ENCODE peak calls at places on chromosomes 13 and 19, in five cellular contexts. One of them, this sample, is unnamed.

GRCh38 chr19:3250675-3251074 is 26.2 kb downstream of the CELF5 start:
- DNase-seq in lower lobe of right lung: no peak
- DNase-seq in Caco-2: peak
- DNase-seq in neuronal stem cell: no peak
- DNase-seq in skeletal muscle cell: no peak
- DNase-seq in this sample: no peak

GRCh38 chr13:30705672-30706071 is 29.7 kb upstream of the ALOX5AP start:
- DNase-seq in lower lobe of right lung: no peak
- DNase-seq in Caco-2: no peak
- DNase-seq in neuronal stem cell: no peak
- DNase-seq in skeletal muscle cell: no peak
- DNase-seq in this sample: peak

GRCh38 chr13:28753208-28753892 is 34.6 kb upstream of the SLC46A3 start:
- DNase-seq in lower lobe of right lung: peak
- DNase-seq in Caco-2: peak
- DNase-seq in neuronal stem cell: no peak
- DNase-seq in skeletal muscle cell: peak
- DNase-seq in this sample: peak

GRCh38 chr19:12924621-12925310 is 5.7 kb upstream of the SYCE2 start:
- DNase-seq in lower lobe of right lung: no peak
- DNase-seq in Caco-2: no peak
- DNase-seq in neuronal stem cell: no peak
- DNase-seq in skeletal muscle cell: no peak
- DNase-seq in this sample: no peak

GRCh38 chr13:23752111-23753001 is 136.8 kb downstream of the MIPEP start:
- DNase-seq in lower lobe of right lung: no peak
- DNase-seq in Caco-2: no peak
- DNase-seq in neuronal stem cell: no peak
- DNase-seq in skeletal muscle cell: no peak
- DNase-seq in this sample: no peak

GRCh38 chr19:18291019-18291524 is 9.7 kb upstream of the JUND start:
- DNase-seq in lower lobe of right lung: no peak
- DNase-seq in Caco-2: no peak
- DNase-seq in neuronal stem cell: no peak
- DNase-seq in skeletal muscle cell: no peak
- DNase-seq in this sample: no peak

GRCh38 chr19:29484876-29485275 is 40.9 kb upstream of the VSTM2B start:
- DNase-seq in lower lobe of right lung: peak
- DNase-seq in Caco-2: no peak
- DNase-seq in neuronal stem cell: no peak
- DNase-seq in skeletal muscle cell: no peak
- DNase-seq in this sample: no peak

GRCh38 chr13:58992478-58993042 is 1171.2 kb downstream of the DIAPH3 start:
- DNase-seq in lower lobe of right lung: no peak
- DNase-seq in Caco-2: no peak
- DNase-seq in neuronal stem cell: no peak
- DNase-seq in skeletal muscle cell: no peak
- DNase-seq in this sample: no peak

GRCh38 chr13:110319774-110320509 is 12.9 kb downstream of the COL4A2 start:
- DNase-seq in lower lobe of right lung: peak
- DNase-seq in Caco-2: no peak
- DNase-seq in neuronal stem cell: no peak
- DNase-seq in skeletal muscle cell: no peak
- DNase-seq in this sample: no peak

GRCh38 chr19:31378404-31378803 is 29.2 kb upstream of the TSHZ3 start:
- DNase-seq in lower lobe of right lung: no peak
- DNase-seq in Caco-2: no peak
- DNase-seq in neuronal stem cell: no peak
- DNase-seq in skeletal muscle cell: peak
- DNase-seq in this sample: peak

GRCh38 chr13:79918620-79919019 is 422.3 kb downstream of the SPRY2 start:
- DNase-seq in lower lobe of right lung: no peak
- DNase-seq in Caco-2: no peak
- DNase-seq in neuronal stem cell: no peak
- DNase-seq in skeletal muscle cell: no peak
- DNase-seq in this sample: no peak

GRCh38 chr13:24272452-24273161 is 36.8 kb upstream of the C1QTNF9 start:
- DNase-seq in lower lobe of right lung: peak
- DNase-seq in Caco-2: no peak
- DNase-seq in neuronal stem cell: no peak
- DNase-seq in skeletal muscle cell: no peak
- DNase-seq in this sample: no peak

GRCh38 chr19:6577410-6578125 is 13.4 kb downstream of the CD70 start:
- DNase-seq in lower lobe of right lung: no peak
- DNase-seq in Caco-2: no peak
- DNase-seq in neuronal stem cell: no peak
- DNase-seq in skeletal muscle cell: no peak
- DNase-seq in this sample: no peak

GRCh38 chr19:34732548-34733255 is 1.3 kb upstream of the ZNF181 start:
- DNase-seq in lower lobe of right lung: no peak
- DNase-seq in Caco-2: no peak
- DNase-seq in neuronal stem cell: no peak
- DNase-seq in skeletal muscle cell: no peak
- DNase-seq in this sample: peak

GRCh38 chr19:42287017-42287825 is 14.7 kb upstream of the PRR19 start:
- DNase-seq in lower lobe of right lung: no peak
- DNase-seq in Caco-2: no peak
- DNase-seq in neuronal stem cell: no peak
- DNase-seq in skeletal muscle cell: no peak
- DNase-seq in this sample: no peak

GRCh38 chr13:21435710-21436151 is 23.4 kb downstream of the ZDHHC20 start:
- DNase-seq in lower lobe of right lung: peak
- DNase-seq in Caco-2: peak
- DNase-seq in neuronal stem cell: no peak
- DNase-seq in skeletal muscle cell: peak
- DNase-seq in this sample: peak

GRCh38 chr13:98839826-98840769 is 87.6 kb upstream of the SLC15A1 start:
- DNase-seq in lower lobe of right lung: peak
- DNase-seq in Caco-2: peak
- DNase-seq in neuronal stem cell: peak
- DNase-seq in skeletal muscle cell: no peak
- DNase-seq in this sample: peak

GRCh38 chr19:41599175-41599966 is 23.4 kb downstream of the CEACAM21 start:
- DNase-seq in lower lobe of right lung: no peak
- DNase-seq in Caco-2: no peak
- DNase-seq in neuronal stem cell: no peak
- DNase-seq in skeletal muscle cell: no peak
- DNase-seq in this sample: no peak

GRCh38 chr13:105638446-105638845 is 897.0 kb downstream of the EFNB2 start:
- DNase-seq in lower lobe of right lung: no peak
- DNase-seq in Caco-2: no peak
- DNase-seq in neuronal stem cell: no peak
- DNase-seq in skeletal muscle cell: no peak
- DNase-seq in this sample: no peak

GRCh38 chr19:1237754-1238372 is at the start of gene CBARP:
- DNase-seq in lower lobe of right lung: no peak
- DNase-seq in Caco-2: peak
- DNase-seq in neuronal stem cell: no peak
- DNase-seq in skeletal muscle cell: no peak
- DNase-seq in this sample: peak

GRCh38 chr13:46179576-46180368 is 2.2 kb downstream of the LCP1 start:
- DNase-seq in lower lobe of right lung: peak
- DNase-seq in Caco-2: no peak
- DNase-seq in neuronal stem cell: no peak
- DNase-seq in skeletal muscle cell: no peak
- DNase-seq in this sample: no peak

GRCh38 chr13:85093808-85094207 is 705.4 kb downstream of the SLITRK6 start:
- DNase-seq in lower lobe of right lung: no peak
- DNase-seq in Caco-2: no peak
- DNase-seq in neuronal stem cell: no peak
- DNase-seq in skeletal muscle cell: peak
- DNase-seq in this sample: peak

GRCh38 chr13:42715909-42716308 is 65.5 kb upstream of the FAM216B start:
- DNase-seq in lower lobe of right lung: no peak
- DNase-seq in Caco-2: no peak
- DNase-seq in neuronal stem cell: no peak
- DNase-seq in skeletal muscle cell: no peak
- DNase-seq in this sample: no peak

GRCh38 chr13:27374650-27375049 is 49.8 kb upstream of the GTF3A start:
- DNase-seq in lower lobe of right lung: peak
- DNase-seq in Caco-2: peak
- DNase-seq in neuronal stem cell: peak
- DNase-seq in skeletal muscle cell: peak
- DNase-seq in this sample: peak

GRCh38 chr19:45492137-45492626 is 4.7 kb downstream of the RTN2 start:
- DNase-seq in lower lobe of right lung: no peak
- DNase-seq in Caco-2: no peak
- DNase-seq in neuronal stem cell: no peak
- DNase-seq in skeletal muscle cell: no peak
- DNase-seq in this sample: no peak
- H3K4me3 ChIP-seq in lower lobe of right lung: peak
- H3K4me3 ChIP-seq in Caco-2: peak
- H3K4me3 ChIP-seq in neuronal stem cell: no peak
- H3K4me3 ChIP-seq in skeletal muscle cell: peak
- H3K4me3 ChIP-seq in this sample: no peak

DNA sequence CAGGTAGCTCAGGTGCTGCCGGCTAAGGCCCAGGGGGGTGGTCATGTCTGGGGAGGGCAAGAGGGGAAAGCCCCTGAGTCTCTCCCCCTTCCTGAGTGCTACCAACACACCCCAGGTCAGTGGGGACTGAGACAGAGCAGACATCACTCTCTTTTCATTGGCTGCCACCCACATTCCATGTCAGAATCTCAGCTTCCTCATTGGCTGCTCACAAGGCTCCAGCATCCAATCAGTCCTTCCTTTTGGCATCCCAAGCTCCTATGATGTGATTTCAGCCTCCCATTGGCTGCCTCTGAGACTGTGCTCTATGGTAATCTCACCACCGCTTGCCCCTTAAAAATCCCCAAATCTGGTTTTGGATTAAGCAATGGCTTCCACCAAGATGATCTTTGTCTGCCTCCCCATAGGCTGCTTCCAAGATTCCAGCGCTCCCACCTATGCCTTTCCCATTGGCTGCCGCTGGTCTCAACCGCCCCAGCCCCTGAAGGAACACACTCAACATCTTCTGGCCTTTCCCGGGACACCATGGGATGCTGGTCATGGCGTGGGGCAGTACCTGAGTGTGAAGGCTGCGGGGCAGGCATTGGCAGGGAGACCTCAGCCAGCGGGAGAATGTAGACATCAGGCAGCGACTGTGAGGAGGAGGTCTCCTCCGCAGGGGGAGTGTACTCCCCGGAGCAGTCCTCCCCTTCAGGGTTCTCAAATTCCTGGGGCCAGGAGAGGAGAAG is 2.0 kb downstream of the LMTK3 start:
- DNase-seq in lower lobe of right lung: no peak
- DNase-seq in Caco-2: no peak
- DNase-seq in neuronal stem cell: no peak
- DNase-seq in skeletal muscle cell: no peak
- DNase-seq in this sample: no peak
- H3K4me3 ChIP-seq in lower lobe of right lung: no peak
- H3K4me3 ChIP-seq in Caco-2: no peak
- H3K4me3 ChIP-seq in neuronal stem cell: no peak
- H3K4me3 ChIP-seq in skeletal muscle cell: no peak
- H3K4me3 ChIP-seq in this sample: no peak

GRCh38 chr19:51688665-51689571 is 4.2 kb upstream of the SPACA6 start:
- DNase-seq in lower lobe of right lung: peak
- DNase-seq in Caco-2: peak
- DNase-seq in neuronal stem cell: peak
- DNase-seq in skeletal muscle cell: peak
- DNase-seq in this sample: peak
- H3K4me3 ChIP-seq in lower lobe of right lung: peak
- H3K4me3 ChIP-seq in Caco-2: peak
- H3K4me3 ChIP-seq in neuronal stem cell: peak
- H3K4me3 ChIP-seq in skeletal muscle cell: peak
- H3K4me3 ChIP-seq in this sample: peak

GRCh38 chr19:38867176-38867780 is 10.8 kb downstream of the RINL start:
- DNase-seq in lower lobe of right lung: no peak
- DNase-seq in Caco-2: no peak
- DNase-seq in neuronal stem cell: no peak
- DNase-seq in skeletal muscle cell: no peak
- DNase-seq in this sample: no peak

GRCh38 chr19:38870612-38871011 is 7.5 kb downstream of the RINL start:
- DNase-seq in lower lobe of right lung: no peak
- DNase-seq in Caco-2: no peak
- DNase-seq in neuronal stem cell: no peak
- DNase-seq in skeletal muscle cell: no peak
- DNase-seq in this sample: no peak

GRCh38 chr19:38869836-38870607 is 8.1 kb downstream of the RINL start:
- DNase-seq in lower lobe of right lung: peak
- DNase-seq in Caco-2: no peak
- DNase-seq in neuronal stem cell: peak
- DNase-seq in skeletal muscle cell: no peak
- DNase-seq in this sample: peak

GRCh38 chr19:38869160-38869835 is 8.8 kb downstream of the RINL start:
- DNase-seq in lower lobe of right lung: no peak
- DNase-seq in Caco-2: no peak
- DNase-seq in neuronal stem cell: no peak
- DNase-seq in skeletal muscle cell: no peak
- DNase-seq in this sample: no peak

DNA sequence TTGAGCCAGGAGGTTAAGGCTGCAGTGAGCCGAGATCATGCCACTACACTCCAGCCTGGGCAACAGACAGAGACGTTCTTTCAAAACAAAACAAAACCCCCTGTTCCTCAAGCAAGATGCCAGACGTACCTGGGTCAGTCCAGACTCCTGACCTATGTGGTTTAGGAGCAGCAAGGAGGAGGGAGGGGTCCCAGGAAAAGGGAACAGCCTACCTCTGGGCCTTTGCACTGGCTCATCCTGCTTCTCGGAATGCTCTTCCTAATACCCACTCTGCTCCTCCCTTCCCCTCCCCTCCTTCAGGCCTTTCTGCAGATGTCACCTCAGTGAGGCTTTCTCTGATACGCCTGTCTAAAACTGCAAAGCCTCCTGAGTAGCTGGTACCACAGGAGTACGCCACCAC is 9.5 kb downstream of the RINL start:
- DNase-seq in lower lobe of right lung: no peak
- DNase-seq in Caco-2: no peak
- DNase-seq in neuronal stem cell: no peak
- DNase-seq in skeletal muscle cell: no peak
- DNase-seq in this sample: no peak
- H3K4me3 ChIP-seq in lower lobe of right lung: no peak
- H3K4me3 ChIP-seq in Caco-2: no peak
- H3K4me3 ChIP-seq in neuronal stem cell: no peak
- H3K4me3 ChIP-seq in skeletal muscle cell: no peak
- H3K4me3 ChIP-seq in this sample: no peak

GRCh38 chr13:52411629-52412028 is 5.7 kb upstream of the THSD1 start:
- DNase-seq in lower lobe of right lung: no peak
- DNase-seq in Caco-2: no peak
- DNase-seq in neuronal stem cell: no peak
- DNase-seq in skeletal muscle cell: peak
- DNase-seq in this sample: peak
- H3K4me3 ChIP-seq in lower lobe of right lung: no peak
- H3K4me3 ChIP-seq in Caco-2: no peak
- H3K4me3 ChIP-seq in neuronal stem cell: no peak
- H3K4me3 ChIP-seq in skeletal muscle cell: no peak
- H3K4me3 ChIP-seq in this sample: no peak

This sample was measured in hepatocyte.